ENCODE peak calls at places on chromosomes 5 and 9, in eight cellular contexts. M is MM.1S, D is left lung, N is ascending aorta, I is tibial artery, Y is spleen, L is breast epithelium, F is sigmoid colon. W is an unnamed sample. For H3K36me3, the result is how much of the 10 kb centered on the place peaks cover.

GRCh38 chr5:9820696-9821449 is 190.7 kb upstream of the TAS2R1 start:
- DNase-seq in L (no peak), F (no peak), Y (no peak), M (peak), N (no peak), I (no peak), D (no peak), W (no peak)

GRCh38 chr5:113150221-113150620 is 173.6 kb downstream of the DCP2 start:
- DNase-seq in F (no peak), M (no peak), L (no peak), N (no peak), I (no peak), Y (no peak), D (no peak), W (no peak)

GRCh38 chr9:129321511-129322021 is 143.5 kb upstream of the IER5L start:
- DNase-seq in Y (no peak), M (no peak), N (peak), D (peak), I (no peak), L (peak), F (peak), W (no peak)

GRCh38 chr9:128556276-128556675 is 3.9 kb downstream of the SPTAN1 start:
- DNase-seq in I (no peak), D (no peak), Y (no peak), F (no peak), N (no peak), L (no peak), M (no peak), W (peak)

GRCh38 chr5:120151825-120152224 is 312.3 kb upstream of the PRR16 start:
- DNase-seq in I (no peak), L (no peak), N (no peak), F (no peak), M (no peak), Y (no peak), D (no peak), W (no peak)

GRCh38 chr5:61082516-61083280 is 79.6 kb downstream of the SMIM15 start:
- DNase-seq in I (no peak), Y (no peak), N (no peak), D (no peak), L (no peak), M (no peak), F (no peak), W (peak)

GRCh38 chr5:77937015-77937908 is 161.1 kb upstream of the TBCA start:
- DNase-seq in I (no peak), L (no peak), D (no peak), Y (no peak), M (peak), N (no peak), F (no peak), W (no peak)

GRCh38 chr9:136023401-136024225 is 62.4 kb upstream of the UBAC1 start:
- DNase-seq in L (peak), D (peak), N (peak), I (peak), Y (peak), F (peak), M (no peak), W (no peak)

GRCh38 chr9:27664136-27664819 is 91.0 kb upstream of the C9orf72 start:
- DNase-seq in D (no peak), F (no peak), L (no peak), M (no peak), N (no peak), I (no peak), Y (no peak), W (no peak)

GRCh38 chr9:27660148-27660547 is 86.9 kb upstream of the C9orf72 start:
- DNase-seq in Y (no peak), D (no peak), M (no peak), N (no peak), I (no peak), F (no peak), L (no peak), W (no peak)

GRCh38 chr9:27665121-27665520 is 91.8 kb upstream of the C9orf72 start:
- DNase-seq in F (no peak), Y (no peak), M (no peak), L (no peak), I (no peak), D (no peak), N (no peak), W (no peak)
- H3K4me3 ChIP-seq in F (no peak), Y (no peak), M (no peak), L (no peak), I (no peak), D (no peak), N (no peak), W (no peak)

GRCh38 chr5:163360681-163361080 is 76.7 kb upstream of the CCNG1 start:
- DNase-seq in F (no peak), N (no peak), L (no peak), D (no peak), Y (no peak), M (no peak), I (no peak), W (no peak)
- H3K36me3 ChIP-seq in F (under half), N (under half), L (under half), D (under half), Y (under half), M (under half), I (under half), W (under half)

GRCh38 chr5:80804332-80804731 is 149.5 kb upstream of the DHFR start:
- DNase-seq in I (no peak), L (no peak), Y (no peak), F (no peak), M (no peak), D (no peak), N (no peak), W (peak)
- TF ChIP-seq CTCF in I (no peak), L (no peak), Y (no peak), F (no peak), M (no peak), D (no peak), N (no peak), W (no peak)

GRCh38 chr9:8858250-8859161 is 1058.9 kb upstream of the DMAC1 start:
- DNase-seq in M (no peak), D (no peak), N (peak), Y (no peak), I (no peak), F (no peak), L (no peak), W (no peak)
- H3K4me3 ChIP-seq in M (peak), D (peak), N (peak), Y (peak), I (peak), F (peak), L (peak), W (peak)

GRCh38 chr5:1821862-1822261 is 20.7 kb downstream of the NDUFS6 start:
- DNase-seq in F (peak), Y (peak), N (no peak), D (no peak), M (no peak), L (no peak), I (no peak), W (no peak)
- H3K36me3 ChIP-seq in F (under half), Y (under half), N (under half), D (under half), M (under half), L (under half), I (half or more), W (under half)

W was measured in bronchial epithelial cell.